ENCODE peak calls at places on chromosomes 3 and 15, in eight cellular contexts. W is AG08396; V is GOT3; R is H9; K is kidney; F is activated CD4-positive, alpha-beta T cell treated with anti-CD3 and anti-CD28 coated beads for 24 hours; P is HEK293T; J is HS-27A. M is an unnamed sample.
A peak's percentile ranks its signal among the peaks of the same experiment; 100 is the strongest.

GRCh38 chr3:87766736-87767135 is 292.1 kb downstream of the CGGBP1 start:
- DNase-seq in V (no peak), F (no peak), P (no peak), K (no peak), R (no peak), W (no peak), J (no peak), M (no peak)

GRCh38 chr3:39896184-39896583 is 86.8 kb downstream of the MYRIP start:
- DNase-seq in W (no peak), V (no peak), J (no peak), P (no peak), R (no peak), K (no peak), F (no peak), M (no peak)

GRCh38 chr15:78988361-78988911 is 43.6 kb upstream of the CTSH start:
- DNase-seq in W (peak; percentile 95), K (peak; percentile 93), R (no peak), J (peak; percentile 99), V (no peak), F (no peak), P (no peak), M (peak; percentile 98)

GRCh38 chr3:65669163-65669875 is 369.4 kb downstream of the MAGI1 start:
- DNase-seq in P (no peak), K (no peak), V (no peak), R (no peak), J (no peak), W (no peak), F (no peak), M (no peak)

GRCh38 chr3:127053979-127054378 is 71.1 kb downstream of the PLXNA1 start:
- DNase-seq in F (no peak), K (peak; percentile 29), V (no peak), J (no peak), P (no peak), R (no peak), W (no peak), M (no peak)

GRCh38 chr15:47727676-47728075 is 10.4 kb downstream of the SEMA6D start:
- DNase-seq in F (no peak), R (no peak), P (peak; percentile 18), V (no peak), W (no peak), K (no peak), J (no peak), M (no peak)

GRCh38 chr15:81069356-81069755 is 64.7 kb upstream of the CFAP161 start:
- DNase-seq in J (no peak), V (no peak), R (no peak), P (no peak), W (no peak), K (no peak), F (no peak), M (no peak)

GRCh38 chr3:127750226-127751031 is 71.9 kb downstream of the MGLL start:
- DNase-seq in W (peak; percentile 57), R (no peak), F (no peak), P (no peak), V (no peak), J (no peak), K (no peak), M (peak; percentile 65)

GRCh38 chr3:126553284-126553811 is 5.4 kb downstream of the C3orf22 start:
- DNase-seq in J (no peak), F (no peak), P (no peak), V (no peak), K (peak; percentile 41), R (peak; percentile 19), W (no peak), M (no peak)

GRCh38 chr15:42100021-42100800 is 5.8 kb upstream of the PLA2G4D start:
- DNase-seq in J (no peak), V (no peak), F (no peak), W (no peak), R (no peak), P (no peak), K (no peak), M (no peak)

GRCh38 chr3:187918081-187918644 is 172.9 kb upstream of the BCL6 start:
- DNase-seq in W (no peak), F (no peak), J (no peak), K (no peak), R (no peak), V (no peak), P (no peak), M (no peak)

GRCh38 chr3:30418443-30418842 is 188.0 kb upstream of the TGFBR2 start:
- DNase-seq in P (no peak), J (no peak), V (no peak), R (no peak), K (no peak), F (no peak), W (no peak), M (no peak)

GRCh38 chr3:100045696-100046095 is 68.6 kb downstream of the FILIP1L start:
- DNase-seq in P (no peak), R (no peak), V (no peak), W (peak; percentile 65), K (peak; percentile 80), J (peak; percentile 94), F (no peak), M (peak; percentile 79)

GRCh38 chr3:197154-197855 is 742 bp downstream of the CHL1 start:
- DNase-seq in V (no peak), F (no peak), W (peak; percentile 25), R (peak; percentile 66), J (no peak), P (no peak), K (peak; percentile 84), M (no peak)

GRCh38 chr15:90839187-90840071 is 29.0 kb upstream of the FURIN start:
- DNase-seq in R (peak; percentile 90), V (no peak), K (no peak), W (no peak), F (no peak), J (no peak), P (no peak), M (no peak)

GRCh38 chr3:141414141-141414689 is 45.9 kb downstream of the ZBTB38 start:
- DNase-seq in W (no peak), F (no peak), R (no peak), J (no peak), V (no peak), P (no peak), K (no peak), M (peak; percentile 46)

GRCh38 chr3:103002447-103002846 is 567.6 kb downstream of the ZPLD1 start:
- DNase-seq in P (no peak), W (no peak), J (no peak), K (no peak), F (no peak), V (no peak), R (no peak), M (no peak)

GRCh38 chr15:25798207-25798931 is 64.8 kb downstream of the ATP10A start:
- DNase-seq in P (no peak), W (no peak), K (peak; percentile 60), J (no peak), R (peak; percentile 24), V (no peak), F (no peak), M (peak; percentile 48)

GRCh38 chr15:97683816-97684215 is 276.7 kb upstream of the ARRDC4 start:
- DNase-seq in J (no peak), W (no peak), K (no peak), F (no peak), R (no peak), P (no peak), V (no peak), M (no peak)

GRCh38 chr15:61079529-61079928 is 149.6 kb downstream of the RORA start:
- DNase-seq in J (no peak), R (no peak), F (no peak), K (no peak), W (no peak), P (no peak), V (no peak), M (no peak)

GRCh38 chr3:183114374-183114773 is 15.1 kb upstream of the MCCC1 start:
- DNase-seq in W (no peak), P (no peak), F (no peak), R (no peak), V (no peak), J (no peak), K (no peak), M (no peak)

M was measured in AG08395.